ENCODE peak calls at places on chromosomes 7 and 10, in seven cellular contexts. C is cardiac fibroblast, T is left ventricle myocardium inferior, U is heart right ventricle, B is kidney, I is fibroblast of the aortic adventitia, Z is lung. N is an unnamed sample.

GRCh38 chr10:61016630-61017029 is 72.6 kb upstream of the RHOBTB1 start:
- DNase-seq in C (no peak), T (no peak), U (no peak), B (no peak), I (no peak), Z (no peak), N (peak)

GRCh38 chr10:130807096-130807495 is 504.4 kb downstream of the TCERG1L start:
- DNase-seq in C (no peak), T (no peak), U (no peak), B (peak), I (no peak), Z (no peak), N (no peak)

GRCh38 chr7:77467453-77467852 is 51.3 kb upstream of the GSAP start:
- DNase-seq in C (no peak), T (peak), U (peak), B (peak), I (no peak), Z (peak), N (no peak)

GRCh38 chr7:137851361-137851945 is 4.7 kb upstream of the DGKI start:
- DNase-seq in C (peak), T (no peak), U (no peak), B (no peak), I (no peak), Z (no peak), N (no peak)

GRCh38 chr10:131909014-131909808 is 8.4 kb downstream of the PPP2R2D start:
- DNase-seq in C (no peak), T (no peak), U (no peak), B (peak), I (no peak), Z (no peak), N (no peak)

GRCh38 chr10:114716811-114717404 is 58.8 kb upstream of the ABLIM1 start:
- DNase-seq in C (no peak), T (no peak), U (no peak), B (no peak), I (peak), Z (no peak), N (no peak)

GRCh38 chr10:99557044-99557443 is 24.3 kb downstream of the NKX2-3 start:
- DNase-seq in C (no peak), T (no peak), U (no peak), B (no peak), I (no peak), Z (no peak), N (no peak)

GRCh38 chr7:80967536-80968297 is 48.9 kb upstream of the SEMA3C start:
- DNase-seq in C (no peak), T (no peak), U (no peak), B (no peak), I (peak), Z (no peak), N (no peak)

GRCh38 chr10:14838582-14839304 is 637 bp downstream of the HSPA14 start:
- DNase-seq in C (peak), T (peak), U (peak), B (peak), I (peak), Z (peak), N (peak)

GRCh38 chr7:135930565-135931423 is 46.4 kb downstream of the MTPN start:
- DNase-seq in C (peak), T (no peak), U (peak), B (no peak), I (peak), Z (no peak), N (no peak)

GRCh38 chr7:5478568-5479045 is 55.0 kb upstream of the TNRC18 start:
- DNase-seq in C (no peak), T (no peak), U (no peak), B (no peak), I (no peak), Z (no peak), N (no peak)

GRCh38 chr7:5479133-5479745 is 55.6 kb upstream of the TNRC18 start:
- DNase-seq in C (no peak), T (no peak), U (no peak), B (no peak), I (peak), Z (no peak), N (no peak)

GRCh38 chr7:5477126-5477525 is 53.5 kb upstream of the TNRC18 start:
- DNase-seq in C (no peak), T (no peak), U (no peak), B (no peak), I (no peak), Z (no peak), N (no peak)

GRCh38 chr7:5476001-5476400 is 52.4 kb upstream of the TNRC18 start:
- DNase-seq in C (no peak), T (no peak), U (no peak), B (no peak), I (no peak), Z (no peak), N (no peak)

DNA sequence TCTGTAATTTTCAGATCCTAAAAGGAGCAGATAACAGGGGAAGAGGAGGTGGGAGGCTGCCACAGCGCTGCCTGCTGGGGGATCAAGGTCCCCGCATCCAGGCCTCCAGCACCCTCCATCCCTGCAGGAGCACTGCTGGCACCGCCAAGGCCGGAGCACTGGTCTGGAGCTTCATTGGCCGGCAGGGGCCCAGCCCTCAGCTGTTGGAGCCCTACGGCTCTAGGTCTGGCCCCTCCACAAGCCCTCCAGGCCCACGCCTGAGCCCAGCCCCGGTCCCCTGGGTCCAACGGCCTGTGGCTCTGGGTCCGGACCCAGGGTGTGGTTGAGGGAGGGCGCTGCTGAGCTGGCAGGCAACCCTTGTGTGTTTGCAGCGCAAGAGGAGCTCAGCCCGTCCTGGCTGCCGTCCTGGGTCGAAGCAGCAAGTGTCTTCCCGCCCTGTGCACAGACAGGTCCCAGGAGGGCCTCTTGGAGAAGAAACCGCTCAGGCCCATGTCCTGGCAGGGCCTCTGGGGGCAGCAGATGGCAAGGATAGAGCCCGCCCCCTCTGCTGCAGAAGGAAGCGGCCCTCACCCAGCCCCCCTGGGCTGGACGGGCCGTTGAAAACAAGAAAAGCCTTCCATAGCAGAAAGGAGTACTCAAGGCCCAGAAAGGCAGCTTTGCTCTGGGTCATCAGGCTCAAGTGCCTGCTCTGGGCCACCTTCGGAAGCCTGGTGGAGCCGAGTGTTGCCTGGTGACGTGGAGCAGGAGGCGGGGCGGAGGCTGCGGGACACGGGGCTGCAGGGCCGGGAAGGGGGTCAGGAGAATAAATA is 54.3 kb upstream of the TNRC18 start:
- DNase-seq in C (no peak), T (no peak), U (no peak), B (no peak), I (no peak), Z (no peak), N (no peak)
- TF ChIP-seq CTCF in C (peak), T (peak), U (peak), B (peak), I (peak), Z (no peak), N (no peak)

DNA sequence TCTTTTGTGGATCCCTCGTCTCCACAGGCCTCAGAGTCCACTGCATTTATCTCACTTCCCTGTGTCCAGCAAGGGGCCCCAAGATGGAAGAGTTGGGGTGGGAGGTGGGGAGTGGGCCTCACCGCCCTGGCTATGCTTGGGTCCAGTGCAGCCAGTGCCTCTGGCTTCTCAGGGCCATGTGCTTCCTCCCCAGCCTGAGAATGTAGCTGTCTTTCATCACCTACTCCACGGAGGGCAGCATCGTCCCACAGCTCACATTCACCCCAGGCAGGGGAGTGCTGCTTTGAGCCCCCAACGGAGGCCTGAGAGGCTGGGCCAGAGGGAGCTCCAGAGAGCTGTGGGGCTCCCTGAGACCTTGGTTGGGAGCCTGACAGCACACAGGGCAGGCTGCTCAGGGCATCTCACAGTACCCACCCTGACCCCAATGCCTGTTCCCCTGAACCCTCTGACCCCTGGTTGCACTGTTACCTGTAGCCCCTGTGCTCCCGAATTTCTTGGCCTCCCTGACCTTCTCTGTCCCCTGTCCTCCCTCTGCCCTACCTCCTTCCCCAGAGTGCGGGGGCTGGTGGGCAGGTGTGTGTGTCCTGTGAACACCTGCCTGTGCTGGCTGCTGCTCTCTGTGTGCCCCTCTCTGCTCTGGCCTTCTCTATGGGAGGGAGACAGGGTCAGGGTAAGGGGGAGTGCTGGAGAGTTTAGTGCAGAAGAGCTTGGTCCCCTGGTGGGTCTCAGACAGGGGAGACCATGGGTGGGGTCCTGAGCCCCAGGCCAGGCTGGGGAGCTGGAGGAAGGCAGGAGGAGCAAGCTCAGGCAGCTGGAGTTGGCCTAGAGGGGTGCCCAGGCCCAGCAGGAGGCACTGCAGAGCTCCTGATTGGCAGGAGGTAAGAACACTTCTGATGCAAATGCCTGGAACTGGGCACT is 19.6 kb upstream of the ZNF488 start:
- DNase-seq in C (no peak), T (no peak), U (no peak), B (peak), I (peak), Z (peak), N (no peak)
- TF ChIP-seq CTCF in C (no peak), T (no peak), U (no peak), B (no peak), I (no peak), Z (no peak), N (peak)

DNA sequence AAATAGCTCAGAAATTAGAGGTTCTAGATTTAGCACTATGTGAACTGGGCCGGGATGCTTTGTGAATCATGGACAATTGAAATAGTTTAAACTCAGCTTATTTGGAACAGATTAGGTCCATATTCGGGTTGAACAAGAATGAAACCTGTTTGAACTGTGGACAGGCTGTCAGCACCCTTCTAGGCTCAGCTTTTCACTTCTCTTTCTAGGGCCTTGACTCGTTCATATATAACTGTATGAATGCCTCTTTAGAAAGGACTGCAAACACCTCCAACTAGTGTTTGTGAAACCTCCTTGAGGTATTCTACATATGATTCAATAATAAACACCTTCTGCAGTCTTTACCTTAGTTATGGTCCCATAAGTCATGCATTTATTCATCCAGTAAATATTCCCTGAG is 115.6 kb downstream of the REEP3 start:
- DNase-seq in C (no peak), T (no peak), U (no peak), B (no peak), I (no peak), Z (no peak), N (no peak)
- TF ChIP-seq CTCF in C (no peak), T (no peak), U (no peak), B (no peak), I (no peak), Z (no peak), N (no peak)

DNA sequence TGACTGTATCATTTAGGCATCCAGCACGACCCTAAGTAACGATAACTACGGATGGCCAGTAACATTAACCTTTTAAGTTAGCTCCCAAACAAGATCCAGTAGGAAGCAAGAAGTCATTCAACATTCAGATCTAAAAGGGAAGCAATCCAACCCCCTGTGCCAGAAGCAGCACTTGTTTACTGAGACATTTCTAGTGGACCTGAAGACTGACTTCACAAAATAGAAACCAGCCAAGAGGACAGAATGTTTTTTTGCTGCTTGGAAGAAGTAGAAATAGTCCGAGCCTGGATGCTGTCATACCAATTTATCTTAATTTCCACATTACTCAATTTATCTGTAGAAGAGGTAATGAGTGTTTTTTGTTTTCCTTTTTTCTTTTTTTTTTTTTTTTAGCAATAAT is 88.0 kb upstream of the CTTNBP2 start:
- DNase-seq in C (no peak), T (no peak), U (no peak), B (no peak), I (no peak), Z (no peak), N (no peak)
- TF ChIP-seq CTCF in C (no peak), T (no peak), U (no peak), B (no peak), I (no peak), Z (no peak), N (no peak)